ENCODE peak calls at places on chromosome 4, in four cellular contexts. M is CD4-positive, CD25-positive, alpha-beta regulatory T cell; R is GM23338; T is K562. W is an unnamed sample.

GRCh38 chr4:8774071-8774470 is 97.6 kb downstream of the HMX1 start:
- DNase-seq in M (no peak), T (no peak), R (no peak), W (no peak)

GRCh38 chr4:2935762-2936743 is 27.2 kb downstream of the NOP14 start:
- DNase-seq in R (no peak), T (peak; percentile 81), M (peak; percentile 52), W (peak; percentile 42)

GRCh38 chr4:26873391-26874026 is 12.9 kb downstream of the STIM2 start:
- DNase-seq in T (no peak), R (no peak), M (no peak), W (peak; percentile 81)

GRCh38 chr4:158327525-158327924 is 117.2 kb downstream of the TMEM144 start:
- DNase-seq in R (peak; percentile 73), T (peak; percentile 71), M (no peak), W (no peak)

GRCh38 chr4:150999091-150999490 is 16.0 kb downstream of the LRBA start:
- DNase-seq in R (no peak), T (no peak), M (no peak), W (no peak)

GRCh38 chr4:26854701-26855100 is 5.9 kb upstream of the STIM2 start:
- DNase-seq in R (no peak), M (no peak), T (no peak), W (no peak)

GRCh38 chr4:86630629-86631028 is 36.5 kb downstream of the PTPN13 start:
- DNase-seq in M (no peak), R (no peak), T (no peak), W (no peak)

GRCh38 chr4:1296324-1297022 is 6.8 kb downstream of the MAEA start:
- DNase-seq in T (no peak), R (no peak), M (no peak), W (no peak)

GRCh38 chr4:165415910-165416309 is 37.1 kb downstream of the CPE start:
- DNase-seq in R (no peak), M (no peak), T (no peak), W (no peak)

GRCh38 chr4:3655485-3656429 is 110.4 kb upstream of the ADRA2C start:
- DNase-seq in T (no peak), R (peak; percentile 66), M (no peak), W (no peak)

GRCh38 chr4:26028793-26029511 is 114.9 kb downstream of the SMIM20 start:
- DNase-seq in T (peak; percentile 37), M (peak; percentile 41), R (peak; percentile 26), W (peak; percentile 37)

GRCh38 chr4:23887989-23888388 is 1.9 kb downstream of the PPARGC1A start:
- DNase-seq in R (no peak), M (no peak), T (no peak), W (no peak)

GRCh38 chr4:156420557-156420956 is 466.9 kb upstream of the CTSO start:
- DNase-seq in R (no peak), M (no peak), T (no peak), W (no peak)

GRCh38 chr4:183182873-183183725 is 84.0 kb downstream of the WWC2 start:
- DNase-seq in T (peak; percentile 85), M (no peak), R (peak; percentile 97), W (peak; percentile 7)

GRCh38 chr4:186724861-186725419 is 1.3 kb upstream of the FAT1 start:
- DNase-seq in T (peak; percentile 12), R (no peak), M (no peak), W (no peak)

GRCh38 chr4:40524642-40525041 is 105.0 kb downstream of the RBM47 start:
- DNase-seq in M (no peak), T (no peak), R (no peak), W (no peak)

GRCh38 chr4:183919173-183919572 is 14.1 kb downstream of the STOX2 start:
- DNase-seq in R (no peak), T (no peak), M (no peak), W (no peak)

GRCh38 chr4:25065901-25066610 is 35.3 kb upstream of the LGI2 start:
- DNase-seq in R (no peak), M (no peak), T (no peak), W (no peak)

GRCh38 chr4:73740353-73740778 is at the start of gene CXCL8:
- DNase-seq in M (no peak), T (peak; percentile 75), R (peak; percentile 7), W (no peak)

GRCh38 chr4:177461606-177462005 is 19.4 kb upstream of the AGA start:
- DNase-seq in T (no peak), R (no peak), M (no peak), W (no peak)

GRCh38 chr4:127778102-127778501 is 4.0 kb upstream of the HSPA4L start:
- DNase-seq in R (no peak), M (no peak), T (peak; percentile 54), W (no peak)

GRCh38 chr4:2800691-2801596 is 8.1 kb downstream of the SH3BP2 start:
- DNase-seq in T (peak; percentile 53), M (no peak), R (peak; percentile 80), W (no peak)

GRCh38 chr4:88027611-88028608 is 20.5 kb downstream of the PKD2 start:
- DNase-seq in T (no peak), M (no peak), R (no peak), W (no peak)

GRCh38 chr4:59175588-59175987 is 2024.5 kb upstream of the ADGRL3 start:
- DNase-seq in M (no peak), R (no peak), T (no peak), W (no peak)

GRCh38 chr4:3878678-3879077 is 112.5 kb downstream of the ADRA2C start:
- DNase-seq in R (no peak), T (no peak), M (no peak), W (no peak)

GRCh38 chr4:103443324-103443723 is 245.2 kb upstream of the CENPE start:
- DNase-seq in M (no peak), T (no peak), R (no peak), W (no peak)

GRCh38 chr4:7073059-7073458 is 5.2 kb upstream of the GRPEL1 start:
- DNase-seq in T (no peak), M (no peak), R (no peak), W (no peak)

GRCh38 chr4:143700060-143700419 is 435 bp downstream of the FREM3 start:
- DNase-seq in T (no peak), M (no peak), R (peak; percentile 61), W (no peak)

GRCh38 chr4:143693856-143694255 is 6.6 kb downstream of the FREM3 start:
- DNase-seq in T (no peak), M (no peak), R (no peak), W (no peak)

GRCh38 chr4:143701365-143701764 is 890 bp upstream of the FREM3 start:
- DNase-seq in R (no peak), T (no peak), M (no peak), W (no peak)

GRCh38 chr4:143700420-143701352 is at the start of gene FREM3:
- DNase-seq in R (peak; percentile 72), T (no peak), M (no peak), W (no peak)

GRCh38 chr4:143699331-143700059 is 980 bp downstream of the FREM3 start:
- DNase-seq in T (no peak), R (peak; percentile 41), M (no peak), W (no peak)
- H3K4me3 ChIP-seq in T (no peak overlapping the region), R (peak overlapping the region; percentile 77), M (no peak overlapping the region), W (no peak overlapping the region)

GRCh38 chr4:53981066-53981465 is 83.3 kb downstream of the CHIC2 start:
- DNase-seq in M (no peak), R (no peak), T (no peak), W (no peak)
- H3K27ac ChIP-seq in M (no peak overlapping the region), R (no peak overlapping the region), T (no peak overlapping the region), W (no peak overlapping the region)

GRCh38 chr4:53196872-53197759 is 168.7 kb downstream of the SCFD2 start:
- DNase-seq in M (no peak), R (peak; percentile 85), T (peak; percentile 77), W (peak; percentile 50)
- H3K4me3 ChIP-seq in M (no peak overlapping the region), R (no peak overlapping the region), T (no peak overlapping the region), W (no peak overlapping the region)

GRCh38 chr4:102311912-102312311 is 33.4 kb downstream of the SLC39A8 start:
- DNase-seq in T (no peak), M (no peak), R (no peak), W (no peak)
- H3K27ac ChIP-seq in T (no peak overlapping the region), M (no peak overlapping the region), R (no peak overlapping the region), W (no peak overlapping the region)